ENCODE peak calls at places on chromosomes 1 and 21, in nine cellular contexts. One of them, this sample, is unnamed.

GRCh38 chr21:45203983-45204382 is 83.7 kb downstream of the POFUT2 start:
- DNase-seq in stomach: no peak
- DNase-seq in left ventricle myocardium inferior: no peak
- DNase-seq in A549: no peak
- DNase-seq in PC-9: no peak
- DNase-seq in mesothelial cell of epicardium: no peak
- DNase-seq in NB4: no peak
- DNase-seq in fibroblast of the aortic adventitia: no peak
- DNase-seq in GM20000: no peak
- DNase-seq in this sample: no peak

GRCh38 chr1:43082701-43083100 is 89.4 kb downstream of the EBNA1BP2 start:
- DNase-seq in mesothelial cell of epicardium: no peak
- DNase-seq in GM20000: no peak
- DNase-seq in NB4: no peak
- DNase-seq in stomach: no peak
- DNase-seq in left ventricle myocardium inferior: no peak
- DNase-seq in fibroblast of the aortic adventitia: no peak
- DNase-seq in A549: no peak
- DNase-seq in PC-9: no peak
- DNase-seq in this sample: no peak

GRCh38 chr1:165773324-165773965 is 4.8 kb upstream of the TMCO1 start:
- DNase-seq in GM20000: no peak
- DNase-seq in stomach: no peak
- DNase-seq in A549: no peak
- DNase-seq in PC-9: peak
- DNase-seq in left ventricle myocardium inferior: no peak
- DNase-seq in NB4: no peak
- DNase-seq in fibroblast of the aortic adventitia: peak
- DNase-seq in mesothelial cell of epicardium: no peak
- DNase-seq in this sample: peak

GRCh38 chr1:200134116-200134515 is 106.6 kb downstream of the NR5A2 start:
- DNase-seq in NB4: no peak
- DNase-seq in fibroblast of the aortic adventitia: no peak
- DNase-seq in left ventricle myocardium inferior: no peak
- DNase-seq in A549: no peak
- DNase-seq in PC-9: no peak
- DNase-seq in mesothelial cell of epicardium: no peak
- DNase-seq in stomach: no peak
- DNase-seq in GM20000: no peak
- DNase-seq in this sample: no peak

GRCh38 chr1:119279441-119280415 is 88.9 kb upstream of the HAO2 start:
- DNase-seq in NB4: no peak
- DNase-seq in GM20000: no peak
- DNase-seq in PC-9: peak
- DNase-seq in fibroblast of the aortic adventitia: peak
- DNase-seq in mesothelial cell of epicardium: no peak
- DNase-seq in left ventricle myocardium inferior: no peak
- DNase-seq in stomach: no peak
- DNase-seq in A549: peak
- DNase-seq in this sample: no peak

GRCh38 chr1:84998642-84999280 is 1.8 kb upstream of the MCOLN2 start:
- DNase-seq in left ventricle myocardium inferior: no peak
- DNase-seq in A549: no peak
- DNase-seq in NB4: peak
- DNase-seq in fibroblast of the aortic adventitia: no peak
- DNase-seq in GM20000: peak
- DNase-seq in PC-9: no peak
- DNase-seq in mesothelial cell of epicardium: no peak
- DNase-seq in stomach: peak
- DNase-seq in this sample: no peak

GRCh38 chr1:63189677-63190076 is 132.7 kb upstream of the FOXD3 start:
- DNase-seq in left ventricle myocardium inferior: no peak
- DNase-seq in GM20000: no peak
- DNase-seq in A549: no peak
- DNase-seq in stomach: no peak
- DNase-seq in PC-9: no peak
- DNase-seq in mesothelial cell of epicardium: no peak
- DNase-seq in NB4: peak
- DNase-seq in fibroblast of the aortic adventitia: peak
- DNase-seq in this sample: no peak

GRCh38 chr1:16459503-16459902 is 19.0 kb downstream of the NECAP2 start:
- DNase-seq in left ventricle myocardium inferior: peak
- DNase-seq in GM20000: no peak
- DNase-seq in stomach: no peak
- DNase-seq in PC-9: no peak
- DNase-seq in A549: no peak
- DNase-seq in mesothelial cell of epicardium: no peak
- DNase-seq in fibroblast of the aortic adventitia: no peak
- DNase-seq in NB4: no peak
- DNase-seq in this sample: no peak

GRCh38 chr1:240109920-240110685 is 18.4 kb downstream of the FMN2 start:
- DNase-seq in NB4: no peak
- DNase-seq in stomach: no peak
- DNase-seq in left ventricle myocardium inferior: no peak
- DNase-seq in GM20000: no peak
- DNase-seq in fibroblast of the aortic adventitia: peak
- DNase-seq in mesothelial cell of epicardium: no peak
- DNase-seq in A549: no peak
- DNase-seq in PC-9: no peak
- DNase-seq in this sample: no peak

GRCh38 chr1:44603718-44604117 is 70.6 kb downstream of the TMEM53 start:
- DNase-seq in mesothelial cell of epicardium: no peak
- DNase-seq in fibroblast of the aortic adventitia: no peak
- DNase-seq in A549: no peak
- DNase-seq in PC-9: no peak
- DNase-seq in left ventricle myocardium inferior: no peak
- DNase-seq in GM20000: no peak
- DNase-seq in NB4: no peak
- DNase-seq in stomach: peak
- DNase-seq in this sample: no peak
- TF ChIP-seq CTCF in mesothelial cell of epicardium: no peak
- TF ChIP-seq CTCF in fibroblast of the aortic adventitia: no peak
- TF ChIP-seq CTCF in A549: no peak
- TF ChIP-seq CTCF in PC-9: no peak
- TF ChIP-seq CTCF in left ventricle myocardium inferior: no peak
- TF ChIP-seq CTCF in GM20000: no peak
- TF ChIP-seq CTCF in NB4: no peak
- TF ChIP-seq CTCF in stomach: no peak
- TF ChIP-seq CTCF in this sample: no peak

GRCh38 chr1:163745204-163745603 is 423.4 kb downstream of the NUF2 start:
- DNase-seq in left ventricle myocardium inferior: no peak
- DNase-seq in stomach: no peak
- DNase-seq in GM20000: no peak
- DNase-seq in mesothelial cell of epicardium: no peak
- DNase-seq in NB4: no peak
- DNase-seq in A549: no peak
- DNase-seq in fibroblast of the aortic adventitia: no peak
- DNase-seq in PC-9: no peak
- DNase-seq in this sample: no peak

GRCh38 chr1:163744488-163744887 is 422.7 kb downstream of the NUF2 start:
- DNase-seq in PC-9: no peak
- DNase-seq in A549: no peak
- DNase-seq in NB4: no peak
- DNase-seq in left ventricle myocardium inferior: no peak
- DNase-seq in mesothelial cell of epicardium: no peak
- DNase-seq in GM20000: no peak
- DNase-seq in fibroblast of the aortic adventitia: peak
- DNase-seq in stomach: no peak
- DNase-seq in this sample: no peak

GRCh38 chr1:163747261-163747660 is 425.5 kb downstream of the NUF2 start:
- DNase-seq in GM20000: no peak
- DNase-seq in NB4: no peak
- DNase-seq in stomach: no peak
- DNase-seq in A549: no peak
- DNase-seq in mesothelial cell of epicardium: no peak
- DNase-seq in PC-9: no peak
- DNase-seq in left ventricle myocardium inferior: no peak
- DNase-seq in fibroblast of the aortic adventitia: peak
- DNase-seq in this sample: no peak

DNA sequence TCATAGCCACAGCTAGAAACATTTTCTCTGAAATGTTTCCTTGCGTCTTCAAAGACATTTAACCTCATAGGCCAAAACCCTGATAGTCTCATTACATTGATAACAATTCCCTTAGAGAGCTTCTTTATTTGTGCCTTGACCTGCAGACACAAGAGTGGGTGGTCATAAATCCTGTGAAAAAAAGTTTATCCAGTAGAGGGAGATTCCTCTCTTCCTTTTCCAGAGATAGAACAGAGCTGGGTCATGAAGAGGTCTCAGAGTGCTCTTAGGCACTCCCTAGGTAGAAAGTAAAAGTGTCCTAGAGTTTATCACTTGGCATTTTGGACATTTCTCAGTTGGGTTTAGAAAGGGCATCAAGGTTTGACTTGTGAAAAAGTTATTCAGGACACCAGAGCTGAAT is 426.1 kb downstream of the NUF2 start:
- DNase-seq in A549: no peak
- DNase-seq in stomach: no peak
- DNase-seq in PC-9: no peak
- DNase-seq in NB4: no peak
- DNase-seq in mesothelial cell of epicardium: no peak
- DNase-seq in fibroblast of the aortic adventitia: no peak
- DNase-seq in GM20000: no peak
- DNase-seq in left ventricle myocardium inferior: no peak
- DNase-seq in this sample: no peak
- TF ChIP-seq CTCF in A549: no peak
- TF ChIP-seq CTCF in stomach: no peak
- TF ChIP-seq CTCF in PC-9: no peak
- TF ChIP-seq CTCF in NB4: no peak
- TF ChIP-seq CTCF in mesothelial cell of epicardium: no peak
- TF ChIP-seq CTCF in fibroblast of the aortic adventitia: no peak
- TF ChIP-seq CTCF in GM20000: no peak
- TF ChIP-seq CTCF in left ventricle myocardium inferior: no peak
- TF ChIP-seq CTCF in this sample: no peak

DNA sequence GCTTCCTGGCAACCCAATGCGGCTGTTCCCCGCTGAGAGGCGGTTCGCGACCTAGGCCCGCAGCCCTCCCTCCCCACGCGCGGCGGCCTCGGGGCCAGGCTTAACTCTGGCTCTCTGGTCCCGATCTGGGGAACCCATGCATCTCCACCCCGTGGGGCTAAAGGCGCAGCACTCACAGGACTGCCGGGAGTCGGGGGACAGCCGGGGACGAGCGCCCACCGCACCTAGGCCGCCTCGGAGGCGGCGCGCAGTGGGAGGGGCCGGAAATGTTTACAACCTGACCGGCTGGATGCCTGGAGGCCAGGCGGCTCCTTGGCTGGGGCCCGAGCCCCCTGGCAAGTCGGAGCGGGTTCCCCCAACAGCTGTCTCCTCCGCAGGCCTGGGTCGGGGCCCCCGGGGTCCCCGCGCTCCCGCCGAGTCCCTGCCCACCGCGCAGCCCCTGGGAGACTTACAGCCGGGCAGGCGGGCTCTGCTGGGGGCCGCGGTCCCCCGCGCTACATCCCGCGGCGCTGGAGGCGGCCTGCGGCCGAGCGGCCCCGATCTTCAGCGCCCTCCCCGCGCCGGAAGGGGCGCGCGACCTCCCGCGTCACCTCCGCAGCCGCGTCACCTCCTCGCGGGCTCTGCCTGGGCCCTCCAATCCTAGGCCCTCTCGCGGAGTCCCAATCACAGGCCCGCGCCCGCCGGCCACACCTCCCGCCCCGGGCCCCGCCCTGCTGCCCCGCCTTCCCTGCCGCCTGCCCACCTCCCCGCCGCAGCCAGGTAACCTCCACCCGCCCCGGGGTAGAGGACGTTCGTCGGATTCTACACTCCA is at the start of gene ADIPOR1:
- DNase-seq in PC-9: peak
- DNase-seq in mesothelial cell of epicardium: peak
- DNase-seq in GM20000: peak
- DNase-seq in A549: peak
- DNase-seq in fibroblast of the aortic adventitia: peak
- DNase-seq in left ventricle myocardium inferior: peak
- DNase-seq in stomach: peak
- DNase-seq in NB4: peak
- DNase-seq in this sample: peak
- TF ChIP-seq CTCF in PC-9: no peak
- TF ChIP-seq CTCF in mesothelial cell of epicardium: no peak
- TF ChIP-seq CTCF in GM20000: no peak
- TF ChIP-seq CTCF in A549: no peak
- TF ChIP-seq CTCF in fibroblast of the aortic adventitia: no peak
- TF ChIP-seq CTCF in left ventricle myocardium inferior: peak
- TF ChIP-seq CTCF in stomach: no peak
- TF ChIP-seq CTCF in NB4: no peak
- TF ChIP-seq CTCF in this sample: no peak

DNA sequence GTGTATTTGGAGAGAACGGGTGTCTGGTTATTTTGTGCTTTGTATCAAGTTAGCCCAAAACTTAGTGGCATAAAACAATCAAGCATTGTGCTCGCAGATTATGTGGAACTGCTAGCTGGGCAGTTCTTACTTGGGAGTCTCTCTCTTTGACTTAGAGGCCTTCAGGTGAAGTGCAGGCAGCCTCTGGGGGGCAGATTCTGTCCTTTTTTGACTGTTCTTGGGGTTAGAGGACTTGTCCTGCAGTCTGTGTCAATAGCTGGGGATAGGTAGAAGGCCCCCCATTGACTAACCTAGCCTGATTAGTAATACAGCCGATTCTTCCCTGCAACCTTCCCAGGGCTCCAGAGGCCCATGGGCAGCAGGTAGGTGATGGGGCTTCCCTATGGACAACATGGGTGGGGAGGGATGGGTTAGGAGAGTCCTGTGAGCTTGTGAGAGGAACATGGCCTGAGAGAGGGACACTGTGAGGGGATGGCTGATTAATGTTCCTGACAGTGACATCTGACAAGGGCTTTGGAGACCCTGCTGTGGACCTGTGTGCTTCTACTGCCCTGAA is 37.2 kb upstream of the ACOT11 start:
- DNase-seq in stomach: no peak
- DNase-seq in A549: no peak
- DNase-seq in mesothelial cell of epicardium: no peak
- DNase-seq in NB4: peak
- DNase-seq in PC-9: no peak
- DNase-seq in left ventricle myocardium inferior: no peak
- DNase-seq in GM20000: no peak
- DNase-seq in fibroblast of the aortic adventitia: no peak
- DNase-seq in this sample: no peak
- TF ChIP-seq CTCF in stomach: no peak
- TF ChIP-seq CTCF in A549: no peak
- TF ChIP-seq CTCF in mesothelial cell of epicardium: no peak
- TF ChIP-seq CTCF in NB4: peak
- TF ChIP-seq CTCF in PC-9: no peak
- TF ChIP-seq CTCF in left ventricle myocardium inferior: no peak
- TF ChIP-seq CTCF in GM20000: no peak
- TF ChIP-seq CTCF in fibroblast of the aortic adventitia: no peak
- TF ChIP-seq CTCF in this sample: no peak